ENCODE peak calls at places on chromosome 10, in six cellular contexts. U is mammary epithelial cell; B is H9; J is ovary; E is IMR-90; V is CD8-positive, alpha-beta T cell. I is an unnamed sample.

GRCh38 chr10:90378524-90379076 is 479.2 kb downstream of the HTR7 start:
- DNase-seq in U (no peak), B (no peak), J (no peak), E (peak; percentile 87), V (no peak), I (no peak)

GRCh38 chr10:31896972-31897384 is 31.7 kb downstream of the ARHGAP12 start:
- DNase-seq in U (peak; percentile 82), B (no peak), J (no peak), E (peak; percentile 69), V (no peak), I (no peak)

GRCh38 chr10:38605153-38605661 is 511.1 kb downstream of the ZNF37A start:
- DNase-seq in U (no peak), B (no peak), J (no peak), E (no peak), V (no peak), I (no peak)

GRCh38 chr10:90125406-90125805 is 424.0 kb downstream of the KIF20B start:
- DNase-seq in U (no peak), B (no peak), J (no peak), E (no peak), V (no peak), I (no peak)

GRCh38 chr10:77649333-77650331 is 12.0 kb upstream of the KCNMA1 start:
- DNase-seq in U (no peak), B (peak; percentile 55), J (no peak), E (no peak), V (no peak), I (no peak)

GRCh38 chr10:27857616-27858015 is 112.0 kb upstream of the MKX start:
- DNase-seq in U (no peak), B (no peak), J (no peak), E (no peak), V (no peak), I (no peak)

GRCh38 chr10:47027108-47027811 is 116.0 kb downstream of the PTPN20 start:
- DNase-seq in U (no peak), B (peak; percentile 15), J (peak; percentile 16), E (no peak), V (no peak), I (no peak)

GRCh38 chr10:109679478-109679877 is 243.8 kb downstream of the XPNPEP1 start:
- DNase-seq in U (no peak), B (no peak), J (no peak), E (no peak), V (no peak), I (no peak)

GRCh38 chr10:63313066-63313465 is 152.7 kb downstream of the JMJD1C start:
- DNase-seq in U (no peak), B (no peak), J (no peak), E (no peak), V (no peak), I (no peak)

GRCh38 chr10:34254596-34254995 is 560.5 kb downstream of the PARD3 start:
- DNase-seq in U (peak; percentile 94), B (no peak), J (no peak), E (peak; percentile 48), V (no peak), I (no peak)

GRCh38 chr10:5117021-5117420 is 22.8 kb downstream of the AKR1C3 start:
- DNase-seq in U (no peak), B (no peak), J (no peak), E (no peak), V (no peak), I (no peak)

GRCh38 chr10:12766222-12766621 is 235.3 kb downstream of the CCDC3 start:
- DNase-seq in U (no peak), B (peak; percentile 42), J (no peak), E (no peak), V (no peak), I (no peak)

DNA sequence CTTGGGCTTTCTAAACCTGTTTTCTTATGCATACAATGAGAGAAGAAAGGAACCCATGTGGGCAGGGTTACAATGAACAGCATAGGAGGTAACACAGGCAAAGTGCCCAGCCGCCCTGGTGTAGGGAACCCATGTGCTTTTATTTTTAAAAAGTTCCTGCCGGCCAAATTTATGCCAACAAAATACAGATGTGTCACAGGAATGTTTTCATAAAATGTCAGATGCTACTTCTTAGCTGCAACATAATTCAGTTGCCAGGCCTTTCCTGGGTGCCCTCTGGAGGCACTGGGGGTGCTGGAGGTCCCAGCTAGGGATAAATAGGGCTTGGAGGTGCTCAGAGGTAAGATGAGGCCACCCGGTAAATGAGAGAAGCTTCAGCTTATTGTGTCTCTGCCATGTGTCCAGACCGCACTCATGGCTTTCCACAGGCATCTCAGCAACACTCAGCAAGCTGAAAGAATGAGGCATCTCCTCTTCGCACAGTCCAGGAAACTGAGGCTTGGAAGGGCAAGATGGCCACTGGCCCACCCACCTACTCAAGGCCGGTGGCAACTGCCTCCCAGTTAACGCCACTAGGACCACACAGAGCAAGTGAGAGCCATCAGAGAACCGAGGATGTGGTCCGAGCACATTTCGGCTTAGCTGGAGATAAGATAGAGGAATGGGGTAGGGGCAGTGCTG is 58.3 kb downstream of the CPXM2 start:
- DNase-seq in U (no peak), B (no peak), J (no peak), E (no peak), V (no peak), I (no peak)
- H3K4me1 ChIP-seq in U (no peaks in the 10 kb centered on the region), B (no peaks in the 10 kb centered on the region), J (no peaks in the 10 kb centered on the region), E (no peaks in the 10 kb centered on the region), V (no peaks in the 10 kb centered on the region), I (no peaks in the 10 kb centered on the region)

GRCh38 chr10:22611425-22612111 is 102.8 kb downstream of the PIP4K2A start:
- DNase-seq in U (no peak), B (no peak), J (no peak), E (no peak), V (no peak), I (no peak)
- H3K4me1 ChIP-seq in U (no peaks in the 10 kb centered on the region), B (peaks cover 16% of the 10 kb centered on the region), J (no peaks in the 10 kb centered on the region), E (peaks cover 2% of the 10 kb centered on the region), V (peaks cover 94% of the 10 kb centered on the region), I (peaks cover 4% of the 10 kb centered on the region)

GRCh38 chr10:92750788-92751533 is 61.2 kb downstream of the HHEX start:
- DNase-seq in U (no peak), B (no peak), J (no peak), E (peak; percentile 13), V (no peak), I (no peak)
- H3K4me1 ChIP-seq in U (no peaks in the 10 kb centered on the region), B (no peaks in the 10 kb centered on the region), J (no peaks in the 10 kb centered on the region), E (peaks cover 2% of the 10 kb centered on the region), V (peaks cover 9% of the 10 kb centered on the region), I (no peaks in the 10 kb centered on the region)

DNA sequence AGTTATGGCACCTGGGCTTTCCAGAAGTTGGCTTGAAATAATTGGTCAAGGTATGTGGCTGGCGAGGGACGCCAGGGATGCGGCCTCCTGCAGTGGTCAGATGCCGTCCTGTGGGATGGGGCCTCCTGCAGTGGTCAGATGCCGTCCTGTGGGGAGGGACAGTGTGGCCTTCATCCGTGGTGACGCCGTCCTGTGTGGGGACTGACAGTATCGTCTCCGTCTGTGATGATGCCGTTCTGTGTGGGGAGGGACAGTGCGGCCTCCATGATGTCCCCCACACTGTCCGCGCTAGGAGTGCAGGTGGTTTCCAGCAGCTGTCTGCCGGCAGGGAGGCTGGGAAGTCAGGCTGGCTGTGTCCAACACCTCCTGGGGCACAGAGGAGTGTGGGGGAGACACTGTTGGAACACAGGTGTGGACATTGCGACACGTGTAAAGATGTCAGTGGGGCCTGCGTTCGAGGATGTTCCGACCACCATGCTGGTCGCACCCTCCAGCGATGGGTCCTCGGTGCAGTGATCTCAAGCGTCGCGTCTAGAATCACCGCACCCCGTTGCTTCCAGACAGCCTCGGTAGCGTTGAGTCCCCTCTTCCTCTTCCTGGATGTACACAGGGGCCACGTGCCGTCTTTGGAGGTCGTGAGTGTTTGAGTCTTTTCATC is 52.6 kb downstream of the INPP5A start:
- DNase-seq in U (no peak), B (no peak), J (no peak), E (no peak), V (no peak), I (no peak)
- H3K4me1 ChIP-seq in U (peaks cover 18% of the 10 kb centered on the region), B (no peaks in the 10 kb centered on the region), J (peaks cover 12% of the 10 kb centered on the region), E (peaks cover 10% of the 10 kb centered on the region), V (peaks cover 38% of the 10 kb centered on the region), I (peaks cover 81% of the 10 kb centered on the region)

GRCh38 chr10:72692897-72693598 is 1.1 kb downstream of the MCU start:
- DNase-seq in U (peak; percentile 26), B (no peak), J (no peak), E (peak; percentile 18), V (no peak), I (no peak)

GRCh38 chr10:72690071-72690755 is 1.7 kb upstream of the MCU start:
- DNase-seq in U (no peak), B (no peak), J (no peak), E (no peak), V (no peak), I (no peak)

GRCh38 chr10:72689660-72690059 is 2.3 kb upstream of the MCU start:
- DNase-seq in U (no peak), B (no peak), J (no peak), E (no peak), V (no peak), I (no peak)

GRCh38 chr10:72692057-72692891 is at the start of gene MCU:
- DNase-seq in U (peak; percentile 91), B (peak; percentile 41), J (peak; percentile 97), E (peak; percentile 37), V (peak; percentile 85), I (peak; percentile 93)

GRCh38 chr10:72691470-72692056 is 380 bp upstream of the MCU start:
- DNase-seq in U (no peak), B (peak; percentile 97), J (no peak), E (peak; percentile 93), V (no peak), I (no peak)
- H3K4me1 ChIP-seq in U (peaks cover 19% of the 10 kb centered on the region), B (peaks cover 8% of the 10 kb centered on the region), J (peaks cover 2% of the 10 kb centered on the region), E (peaks cover 7% of the 10 kb centered on the region), V (peaks cover 18% of the 10 kb centered on the region), I (peaks cover 34% of the 10 kb centered on the region)

GRCh38 chr10:110863361-110863760 is 8.4 kb upstream of the PDCD4 start:
- DNase-seq in U (no peak), B (no peak), J (no peak), E (no peak), V (no peak), I (no peak)
- H3K4me1 ChIP-seq in U (peaks cover 46% of the 10 kb centered on the region), B (no peaks in the 10 kb centered on the region), J (peaks cover 6% of the 10 kb centered on the region), E (peaks cover 21% of the 10 kb centered on the region), V (peaks cover 99% of the 10 kb centered on the region), I (peaks cover 26% of the 10 kb centered on the region)